ENCODE peak calls at places on chromosomes 1 and 21, in six cellular contexts. Q is HT1080, L is NCI-H1105 treated with DMSO at 0.1 percent for 48 hours, W is NCI-H1092, Y is germinal center, K is glutamatergic neuron. B is an unnamed sample.

GRCh38 chr21:43360441-43361126 is 66.3 kb downstream of the SIK1 start:
- DNase-seq in Q (no peak), L (no peak), W (no peak), Y (no peak), K (peak), B (no peak)

GRCh38 chr1:230132758-230133157 is 65.7 kb downstream of the GALNT2 start:
- DNase-seq in Q (no peak), L (no peak), W (no peak), Y (no peak), K (no peak), B (no peak)

GRCh38 chr1:200409203-200409760 is 554 bp downstream of the ZNF281 start:
- DNase-seq in Q (no peak), L (peak), W (no peak), Y (peak), K (peak), B (peak)

GRCh38 chr1:201585099-201585498 is 46.2 kb downstream of the NAV1 start:
- DNase-seq in Q (peak), L (no peak), W (no peak), Y (no peak), K (no peak), B (no peak)

GRCh38 chr1:29849038-29849750 is 612.9 kb downstream of the PTPRU start:
- DNase-seq in Q (peak), L (peak), W (peak), Y (peak), K (peak), B (peak)

GRCh38 chr1:109181807-109182163 is 31.9 kb upstream of the SARS1 start:
- DNase-seq in Q (no peak), L (no peak), W (no peak), Y (no peak), K (no peak), B (no peak)

GRCh38 chr21:36479415-36480402 is at the start of gene CLDN14:
- DNase-seq in Q (no peak), L (no peak), W (no peak), Y (no peak), K (no peak), B (no peak)

GRCh38 chr1:87074001-87074795 is 159.8 kb downstream of the HS2ST1 start:
- DNase-seq in Q (no peak), L (no peak), W (no peak), Y (no peak), K (no peak), B (no peak)

GRCh38 chr1:230337266-230337665 is 88.9 kb downstream of the PGBD5 start:
- DNase-seq in Q (no peak), L (no peak), W (no peak), Y (no peak), K (no peak), B (no peak)

GRCh38 chr21:35390013-35390776 is 341.1 kb upstream of the RUNX1 start:
- DNase-seq in Q (peak), L (peak), W (peak), Y (no peak), K (no peak), B (no peak)

GRCh38 chr1:63710776-63711175 is 63.0 kb upstream of the ROR1 start:
- DNase-seq in Q (no peak), L (no peak), W (no peak), Y (no peak), K (no peak), B (no peak)

GRCh38 chr1:94725566-94725965 is 94.6 kb upstream of the SLC44A3 start:
- DNase-seq in Q (peak), L (no peak), W (no peak), Y (no peak), K (no peak), B (no peak)

GRCh38 chr1:156726549-156727226 is 1.6 kb upstream of the METTL25B start:
- DNase-seq in Q (peak), L (peak), W (no peak), Y (peak), K (peak), B (peak)

GRCh38 chr1:105544475-105544874 is 1512.0 kb upstream of the PRMT6 start:
- DNase-seq in Q (peak), L (no peak), W (no peak), Y (no peak), K (no peak), B (no peak)

GRCh38 chr1:231778009-231778719 is 151.6 kb downstream of the DISC1 start:
- DNase-seq in Q (peak), L (no peak), W (no peak), Y (no peak), K (no peak), B (no peak)

GRCh38 chr1:17551755-17552234 is 12.3 kb downstream of the ARHGEF10L start:
- DNase-seq in Q (peak), L (no peak), W (no peak), Y (no peak), K (peak), B (no peak)

GRCh38 chr1:33147997-33148314 is 33.9 kb downstream of the TRIM62 start:
- DNase-seq in Q (no peak), L (no peak), W (no peak), Y (no peak), K (no peak), B (no peak)

B was measured in T-helper 9 cell.